ENCODE peak calls at places on chromosome 19, in eight cellular contexts. G is transverse colon, C is K562, X is upper lobe of left lung, N is tibial nerve, E is stomach, O is ovary, W is sigmoid colon. F is an unnamed sample.

GRCh38 chr19:8308891-8309291 is 733 bp upstream of the CD320 start:
- DNase-seq in X (no peak), E (peak; percentile 23), W (peak; percentile 49), N (peak; percentile 9), O (no peak), G (no peak), C (no peak), F (peak; percentile 64)

GRCh38 chr19:46453661-46454060 is 17.7 kb downstream of the PNMA8A start:
- DNase-seq in X (no peak), G (no peak), O (no peak), E (no peak), W (no peak), N (no peak), C (no peak), F (no peak)

GRCh38 chr19:40831502-40832430 is 18.5 kb downstream of the CYP2A6 start:
- DNase-seq in N (no peak), E (no peak), G (peak; percentile 55), C (peak; percentile 30), O (no peak), W (peak; percentile 64), X (no peak), F (no peak)

GRCh38 chr19:6161271-6161850 is 25.9 kb downstream of the ACSBG2 start:
- DNase-seq in O (no peak), W (no peak), E (no peak), N (no peak), X (no peak), C (peak; percentile 95), G (peak; percentile 13), F (no peak)

GRCh38 chr19:41335467-41335866 is 18.3 kb downstream of the TGFB1 start:
- DNase-seq in W (no peak), X (no peak), O (no peak), E (no peak), G (no peak), C (no peak), N (no peak), F (no peak)

GRCh38 chr19:14091086-14091884 is 734 bp upstream of the SAMD1 start:
- DNase-seq in G (peak; percentile 89), X (peak; percentile 95), O (no peak), N (peak; percentile 59), E (no peak), C (peak; percentile 79), W (no peak), F (peak; percentile 82)

GRCh38 chr19:50921391-50922315 is 10.5 kb upstream of the KLK4 start:
- DNase-seq in X (no peak), O (no peak), C (no peak), E (no peak), W (no peak), G (no peak), N (peak; percentile 24), F (no peak)

GRCh38 chr19:13051581-13052165 is 51.0 kb downstream of the LYL1 start:
- DNase-seq in E (peak; percentile 88), O (peak; percentile 76), W (peak; percentile 85), C (peak; percentile 84), N (peak; percentile 56), G (peak; percentile 76), X (peak; percentile 92), F (no peak)

GRCh38 chr19:46529622-46530451 is 34.2 kb upstream of the PNMA8B start:
- DNase-seq in O (peak; percentile 74), G (peak; percentile 70), W (peak; percentile 78), C (peak; percentile 82), E (peak; percentile 69), N (peak; percentile 30), X (peak; percentile 46), F (peak; percentile 75)

GRCh38 chr19:8320564-8321066 is 560 bp downstream of the NDUFA7 start:
- DNase-seq in E (no peak), W (no peak), X (no peak), O (no peak), C (peak; percentile 39), N (no peak), G (no peak), F (no peak)

GRCh38 chr19:13089857-13090507 is 12.7 kb downstream of the LYL1 start:
- DNase-seq in C (no peak), W (no peak), E (no peak), G (no peak), X (no peak), O (peak; percentile 37), N (no peak), F (no peak)

GRCh38 chr19:13022859-13023636 is 27.8 kb downstream of the NFIX start:
- DNase-seq in N (peak; percentile 73), C (peak; percentile 68), E (peak; percentile 68), X (no peak), G (peak; percentile 76), W (peak; percentile 97), O (peak; percentile 93), F (peak; percentile 93)

GRCh38 chr19:23916991-23917390 is 2.3 kb downstream of the ZNF726 start:
- DNase-seq in C (peak; percentile 12), E (no peak), O (no peak), G (no peak), X (no peak), W (no peak), N (no peak), F (no peak)

GRCh38 chr19:17086811-17087210 is 11.2 kb downstream of the MYO9B start:
- DNase-seq in N (no peak), C (no peak), X (no peak), W (no peak), E (no peak), O (no peak), G (no peak), F (no peak)

GRCh38 chr19:14632286-14632685 is 42.4 kb downstream of the ADGRE3 start:
- DNase-seq in N (no peak), O (no peak), W (no peak), C (peak; percentile 68), G (no peak), E (no peak), X (no peak), F (no peak)

DNA sequence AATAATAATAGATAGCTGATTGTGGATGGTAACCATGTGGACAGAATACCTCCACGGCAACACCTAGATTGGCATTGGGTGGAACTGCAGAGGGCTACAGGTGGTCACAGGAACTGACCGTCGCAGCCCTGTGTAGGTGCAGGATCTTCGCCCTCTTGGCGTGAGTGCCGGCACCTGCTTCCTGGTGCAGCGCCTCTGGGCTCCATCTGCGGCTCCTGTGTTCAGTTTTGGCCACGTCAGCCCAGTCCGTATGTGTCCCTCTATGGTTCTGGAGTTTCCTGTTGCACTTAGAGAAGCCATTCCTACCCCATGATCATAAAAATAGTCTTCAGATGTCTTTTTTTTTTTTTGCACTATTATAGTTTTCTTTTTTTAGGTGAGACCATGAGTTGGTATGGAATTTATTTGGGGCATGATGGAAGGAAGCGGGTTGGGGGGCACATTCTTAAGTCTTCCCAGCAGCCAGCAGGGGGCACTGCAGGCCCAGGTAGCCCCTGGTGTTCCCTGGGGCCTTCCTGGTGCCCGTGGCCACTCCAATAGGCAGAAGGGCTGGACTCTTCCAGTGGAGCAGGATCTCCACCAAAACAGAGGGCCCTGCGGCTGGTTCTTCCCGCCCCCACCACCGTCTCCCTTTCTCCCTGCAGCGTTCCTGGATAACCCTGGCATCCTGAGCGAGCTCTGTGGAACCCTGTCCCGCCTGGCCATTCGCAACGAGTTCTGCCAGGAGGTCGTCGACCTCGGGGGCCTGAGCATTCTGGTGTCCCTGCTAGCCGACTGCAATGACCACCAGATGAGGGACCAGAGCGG is 10.1 kb upstream of the SLC25A42 start:
- DNase-seq in G (peak; percentile 77), W (peak; percentile 79), O (peak; percentile 82), N (no peak), X (peak; percentile 78), C (peak; percentile 83), E (peak; percentile 70), F (no peak)
- TF ChIP-seq EP300 in G (no peak), W (no peak), O (no peak), N (no peak), X (no peak), C (no peak), E (no peak), F (no peak)

DNA sequence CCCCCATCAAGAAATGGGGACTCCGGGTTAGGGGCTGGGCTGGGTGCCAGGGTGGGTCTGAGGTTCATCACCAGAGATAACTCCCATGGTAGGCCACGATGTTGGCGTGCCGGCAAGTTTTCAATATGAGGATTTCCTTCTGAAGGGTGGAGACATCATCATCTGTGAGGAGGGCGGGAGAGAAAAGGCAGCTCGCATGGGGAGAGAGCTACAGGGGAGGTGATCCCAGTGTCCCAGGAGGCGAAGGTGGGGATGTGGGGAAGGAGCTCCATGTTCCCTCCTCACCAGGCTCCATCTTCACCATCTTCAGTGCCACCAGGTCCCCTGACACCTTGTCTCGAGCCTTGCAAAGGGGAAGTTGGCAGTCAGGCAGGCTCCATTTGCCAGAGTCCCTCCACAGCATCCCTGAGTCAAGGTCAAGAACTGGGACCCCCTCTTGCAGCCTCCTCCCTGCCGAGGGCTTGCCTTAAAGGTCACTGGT is 430 bp downstream of the MAP4K1 start:
- DNase-seq in W (no peak), E (no peak), C (no peak), N (no peak), O (peak; percentile 47), X (no peak), G (no peak), F (no peak)
- H3K4me3 ChIP-seq in W (no peak overlapping the region), E (peak overlapping the region; percentile 89), C (no peak overlapping the region), N (no peak overlapping the region), O (no peak overlapping the region), X (peak overlapping the region; percentile 94), G (peak overlapping the region; percentile 5), F (peak overlapping the region; percentile 92)

GRCh38 chr19:4112367-4112766 is 11.6 kb downstream of the MAP2K2 start:
- DNase-seq in C (no peak), W (no peak), X (peak; percentile 73), E (no peak), O (no peak), N (no peak), G (no peak), F (no peak)

GRCh38 chr19:4114181-4114580 is 9.7 kb downstream of the MAP2K2 start:
- DNase-seq in W (no peak), C (no peak), G (no peak), O (no peak), E (no peak), X (no peak), N (no peak), F (no peak)

GRCh38 chr19:4113398-4114088 is 10.4 kb downstream of the MAP2K2 start:
- DNase-seq in C (no peak), G (no peak), N (no peak), O (no peak), E (no peak), W (no peak), X (peak; percentile 68), F (no peak)

GRCh38 chr19:4108767-4109625 is 14.9 kb downstream of the MAP2K2 start:
- DNase-seq in W (no peak), C (no peak), X (peak; percentile 76), E (peak; percentile 27), N (no peak), G (peak; percentile 45), O (no peak), F (no peak)

GRCh38 chr19:4109626-4109945 is 14.3 kb downstream of the MAP2K2 start:
- DNase-seq in W (no peak), E (no peak), C (no peak), O (no peak), G (no peak), X (no peak), N (no peak), F (no peak)
- H3K27ac ChIP-seq in W (no peak overlapping the region), E (peak overlapping the region; percentile 32), C (no peak overlapping the region), O (no peak overlapping the region), G (no peak overlapping the region), X (peak overlapping the region; percentile 51), N (no peak overlapping the region), F (no peak overlapping the region)

DNA sequence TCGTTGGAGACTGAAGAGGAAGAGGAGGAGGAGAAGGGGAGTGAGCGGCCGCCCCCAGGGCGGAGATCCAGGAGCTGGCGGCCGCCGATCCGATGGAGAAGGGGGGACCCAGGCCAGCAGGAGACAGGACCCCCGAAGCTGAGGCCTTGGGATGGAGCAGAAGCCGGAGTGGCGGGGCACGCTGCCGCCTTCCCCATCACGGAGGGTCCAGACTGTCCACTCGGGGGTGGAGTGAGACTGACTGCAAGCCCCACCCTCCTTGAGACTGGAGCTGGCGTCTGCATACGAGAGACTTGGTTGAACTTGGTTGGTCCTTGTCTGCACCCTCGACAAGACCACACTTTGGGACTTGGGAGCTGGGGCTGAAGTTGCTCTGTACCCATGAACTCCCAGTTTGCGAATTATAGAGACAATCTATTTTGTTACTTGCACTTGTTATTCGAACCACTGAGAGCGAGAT is 1.8 kb downstream of the GADD45B start:
- DNase-seq in O (no peak), C (no peak), N (no peak), W (peak; percentile 81), E (no peak), G (peak; percentile 54), X (peak; percentile 82), F (no peak)
- TF ChIP-seq EP300 in O (no peak), C (no peak), N (no peak), W (no peak), E (no peak), G (no peak), X (no peak), F (no peak)

F was measured in suprapubic skin.